ENCODE peak calls at places on chromosomes 7 and 10, in four cellular contexts. S is ELR, N is choroid plexus epithelial cell, M is B cell. Z is an unnamed sample.

GRCh38 chr7:490461-491291 is 29.0 kb downstream of the PDGFA start:
- DNase-seq in S (no peak), M (no peak), N (no peak), Z (no peak)

GRCh38 chr10:34286136-34286739 is 528.9 kb downstream of the PARD3 start:
- DNase-seq in S (peak; percentile 81), M (no peak), N (peak; percentile 44), Z (no peak)

GRCh38 chr10:4683137-4683536 is 142.9 kb upstream of the AKR1E2 start:
- DNase-seq in N (no peak), M (no peak), S (no peak), Z (no peak)

GRCh38 chr10:4527281-4527960 is 298.6 kb upstream of the AKR1E2 start:
- DNase-seq in S (peak; percentile 84), N (no peak), M (no peak), Z (peak; percentile 37)

GRCh38 chr10:112265745-112266144 is 17.5 kb upstream of the TECTB start:
- DNase-seq in N (peak; percentile 31), S (no peak), M (no peak), Z (no peak)

GRCh38 chr10:75202321-75203096 is 8.1 kb upstream of the VDAC2 start:
- DNase-seq in M (no peak), N (peak; percentile 34), S (peak; percentile 49), Z (no peak)

GRCh38 chr10:49163741-49164140 is 24.4 kb downstream of the TMEM273 start:
- DNase-seq in S (peak; percentile 94), M (no peak), N (peak; percentile 35), Z (no peak)

GRCh38 chr7:93016681-93017349 is 101.0 kb downstream of the SAMD9 start:
- DNase-seq in N (no peak), S (no peak), M (no peak), Z (no peak)

GRCh38 chr7:9192969-9193368 is 759.6 kb downstream of the NXPH1 start:
- DNase-seq in M (no peak), S (no peak), N (peak; percentile 1), Z (peak; percentile 37)

GRCh38 chr7:130281227-130281626 is 11.7 kb upstream of the CPA4 start:
- DNase-seq in M (no peak), S (peak; percentile 6), N (no peak), Z (no peak)

GRCh38 chr10:33248638-33249037 is 85.8 kb downstream of the NRP1 start:
- DNase-seq in S (peak; percentile 97), N (peak; percentile 96), M (no peak), Z (no peak)

GRCh38 chr7:15801565-15801964 is 115.1 kb upstream of the MEOX2 start:
- DNase-seq in S (peak; percentile 68), M (no peak), N (peak; percentile 40), Z (peak; percentile 72)

GRCh38 chr7:158400601-158401225 is 186.9 kb downstream of the PTPRN2 start:
- DNase-seq in M (no peak), S (no peak), N (no peak), Z (no peak)

GRCh38 chr7:36473454-36474282 is 84.0 kb downstream of the ANLN start:
- DNase-seq in M (no peak), S (peak; percentile 72), N (peak; percentile 35), Z (no peak)

GRCh38 chr10:62597226-62597625 is 207.3 kb upstream of the ADO start:
- DNase-seq in M (no peak), N (peak; percentile 20), S (peak; percentile 72), Z (no peak)

GRCh38 chr10:86139066-86139657 is 227.4 kb downstream of the GRID1 start:
- DNase-seq in M (no peak), S (peak; percentile 10), N (peak; percentile 1), Z (no peak)

GRCh38 chr7:136134503-136134902 is 157.3 kb upstream of the MTPN start:
- DNase-seq in N (peak; percentile 34), S (peak; percentile 88), M (no peak), Z (peak; percentile 28)

GRCh38 chr7:23020742-23021401 is 6.9 kb upstream of the HYCC1 start:
- DNase-seq in M (no peak), S (peak; percentile 97), N (peak; percentile 71), Z (no peak)

GRCh38 chr7:9231683-9232082 is 798.3 kb downstream of the NXPH1 start:
- DNase-seq in N (no peak), M (no peak), S (no peak), Z (no peak)

GRCh38 chr10:7337431-7338171 is 73.2 kb downstream of the SFMBT2 start:
- DNase-seq in N (no peak), S (no peak), M (peak; percentile 41), Z (no peak)

Z was measured in kidney epithelial cell.